ENCODE peak calls at places on chromosomes 4 and X, in nine cellular contexts. M is thyroid gland, L is pancreas, D is suprapubic skin, K is esophagus squamous epithelium, U is breast epithelium, Z is A673, S is H1, H is left ventricle myocardium inferior. E is an unnamed sample. For H3K36me3 and H3K4me1, the result is how much of the 10 kb centered on the place peaks cover.

GRCh38 chrX:5233830-5234229 is 994.8 kb downstream of the NLGN4X start:
- DNase-seq in H (no peak), M (no peak), D (no peak), L (no peak), Z (no peak), U (no peak), S (no peak), K (no peak), E (no peak)

GRCh38 chrX:22534643-22535042 is 261.9 kb downstream of the CBLL2 start:
- DNase-seq in K (no peak), M (peak), H (peak), S (no peak), D (no peak), Z (peak), U (no peak), L (no peak), E (no peak)

GRCh38 chr4:47374477-47374876 is 89.0 kb downstream of the COMMD8 start:
- DNase-seq in Z (no peak), K (no peak), D (no peak), M (no peak), S (no peak), L (no peak), U (no peak), H (no peak), E (no peak)

GRCh38 chrX:107723501-107723900 is 52.1 kb downstream of the TSC22D3 start:
- DNase-seq in S (no peak), D (no peak), Z (no peak), U (no peak), L (no peak), K (no peak), H (no peak), M (peak), E (no peak)

GRCh38 chr4:4417886-4418285 is 31.0 kb downstream of the NSG1 start:
- DNase-seq in U (peak), S (no peak), H (no peak), M (no peak), L (no peak), Z (no peak), D (no peak), K (no peak), E (no peak)

GRCh38 chr4:55912249-55912648 is 36.5 kb upstream of the CEP135 start:
- DNase-seq in D (no peak), K (no peak), U (no peak), H (no peak), S (no peak), L (no peak), Z (no peak), M (no peak), E (no peak)

GRCh38 chrX:114344756-114345155 is 239.1 kb upstream of the HTR2C start:
- DNase-seq in Z (peak), L (no peak), S (no peak), K (no peak), M (no peak), D (no peak), H (no peak), U (no peak), E (no peak)

GRCh38 chrX:10577863-10578262 is 42.5 kb downstream of the MID1 start:
- DNase-seq in U (no peak), S (no peak), D (no peak), M (no peak), L (no peak), H (no peak), K (no peak), Z (no peak), E (no peak)

GRCh38 chrX:23959781-23960180 is 52.0 kb downstream of the CXorf58 start:
- DNase-seq in U (no peak), Z (no peak), L (no peak), D (no peak), M (no peak), K (no peak), S (no peak), H (no peak), E (no peak)

GRCh38 chr4:53500552-53500951 is 90.7 kb downstream of the LNX1 start:
- DNase-seq in D (no peak), M (no peak), K (no peak), Z (no peak), L (no peak), U (no peak), S (no peak), H (no peak), E (no peak)

GRCh38 chr4:121307441-121308327 is 73.1 kb downstream of the QRFPR start:
- DNase-seq in Z (peak), L (no peak), D (no peak), H (no peak), U (no peak), S (no peak), K (no peak), M (no peak), E (no peak)

GRCh38 chrX:47723689-47724088 is 64.7 kb upstream of the UXT start:
- DNase-seq in U (no peak), Z (no peak), H (no peak), S (peak), M (peak), D (no peak), L (no peak), K (no peak), E (no peak)

GRCh38 chrX:9759340-9759739 is 6.3 kb downstream of the GPR143 start:
- DNase-seq in D (no peak), Z (no peak), U (no peak), K (no peak), H (no peak), S (no peak), M (no peak), L (no peak), E (no peak)

GRCh38 chr4:167216783-167217182 is 17.5 kb downstream of the SPOCK3 start:
- DNase-seq in S (no peak), Z (no peak), M (no peak), K (no peak), H (no peak), U (no peak), D (no peak), L (no peak), E (no peak)

GRCh38 chrX:52082578-52082977 is 13.6 kb upstream of the MAGED4B start:
- DNase-seq in K (no peak), Z (peak), D (no peak), U (no peak), S (no peak), L (no peak), M (no peak), H (no peak), E (no peak)

GRCh38 chr4:98262431-98262830 is 1.2 kb downstream of the RAP1GDS1 start:
- DNase-seq in L (no peak), S (no peak), K (no peak), D (no peak), M (no peak), H (no peak), Z (peak), U (no peak), E (no peak)

GRCh38 chrX:71636438-71637252 is 18.3 kb upstream of the CXCR3 start:
- DNase-seq in S (no peak), U (no peak), L (no peak), M (no peak), H (no peak), K (no peak), D (no peak), Z (no peak), E (no peak)

GRCh38 chrX:133307637-133308485 is 89.7 kb upstream of the TFDP3 start:
- DNase-seq in H (peak), K (no peak), U (no peak), M (peak), D (no peak), L (no peak), Z (no peak), S (no peak), E (no peak)

GRCh38 chr4:47837582-47838294 is at the start of gene CORIN:
- DNase-seq in D (peak), U (no peak), K (no peak), M (peak), Z (no peak), S (no peak), L (no peak), H (no peak), E (peak)

GRCh38 chr4:38663021-38663800 is 788 bp upstream of the KLF3 start:
- DNase-seq in M (no peak), L (no peak), K (peak), Z (no peak), S (peak), U (peak), D (peak), H (no peak), E (no peak)

GRCh38 chrX:69130448-69130847 is 34.8 kb downstream of the PJA1 start:
- DNase-seq in L (no peak), S (no peak), K (no peak), H (no peak), M (no peak), Z (peak), D (no peak), U (no peak), E (no peak)

GRCh38 chr4:1596393-1596792 is 87.7 kb downstream of the FAM53A start:
- DNase-seq in Z (no peak), D (no peak), L (peak), S (no peak), H (no peak), M (no peak), U (no peak), K (no peak), E (peak)

GRCh38 chr4:151417164-151417571 is 8.2 kb downstream of the FHIP1A start:
- DNase-seq in D (no peak), M (no peak), L (no peak), K (no peak), S (no peak), U (no peak), Z (peak), H (no peak), E (no peak)

GRCh38 chr4:148300877-148301276 is 141.3 kb downstream of the NR3C2 start:
- DNase-seq in U (no peak), D (no peak), H (no peak), L (no peak), Z (no peak), K (no peak), M (no peak), S (no peak), E (no peak)

GRCh38 chrX:1164322-1165288 is 47.8 kb downstream of the CRLF2 start:
- DNase-seq in H (no peak), S (peak), D (peak), Z (peak), K (no peak), L (no peak), M (no peak), U (peak), E (no peak)

DNA sequence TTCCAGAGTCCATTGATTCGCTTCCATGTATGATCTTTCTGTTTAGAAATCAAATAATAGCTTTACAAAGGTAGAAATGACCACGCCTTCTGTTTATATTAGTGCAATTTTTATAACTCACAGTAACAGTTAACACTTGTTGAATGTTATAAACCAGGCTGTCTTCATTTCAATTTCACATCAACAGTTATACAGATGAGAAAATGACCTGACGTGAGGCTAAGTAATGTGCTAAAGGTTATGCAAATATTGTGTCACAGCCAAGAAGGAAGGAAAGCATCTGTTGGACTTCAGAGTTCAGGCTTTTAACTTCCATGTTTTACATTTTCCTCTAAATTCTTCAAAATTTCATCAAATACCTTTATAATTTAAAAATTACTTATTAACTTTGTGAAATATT is 13.9 kb downstream of the CASP3 start:
- DNase-seq in H (no peak), S (no peak), M (no peak), Z (no peak), L (no peak), U (no peak), D (no peak), K (no peak), E (no peak)
- H3K36me3 ChIP-seq in H (half or more), S (under half), M (under half), Z (half or more), L (under half), U (under half), D (half or more), K (under half), E (under half)

DNA sequence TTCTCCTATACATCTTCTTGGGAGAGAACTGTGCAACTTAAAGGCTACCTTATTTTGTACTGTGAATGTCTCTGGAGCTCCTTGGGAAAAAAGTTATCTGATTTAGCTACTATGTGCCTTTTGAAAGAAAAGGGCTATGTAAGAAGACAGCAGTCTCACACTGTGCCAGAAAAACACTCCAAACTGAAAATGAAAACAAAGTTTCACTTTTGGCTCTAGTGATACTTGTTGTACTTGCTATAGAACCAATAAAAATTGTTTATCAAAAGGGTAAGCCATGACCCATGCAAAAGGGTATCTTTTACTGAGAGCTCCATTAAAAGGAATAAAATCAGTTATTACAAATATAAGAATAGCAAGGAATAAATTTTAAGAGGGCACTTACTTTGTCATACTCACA is 2270.0 kb downstream of the ARAP2 start:
- DNase-seq in S (no peak), H (no peak), M (no peak), K (no peak), Z (no peak), L (no peak), D (no peak), U (no peak), E (no peak)
- TF ChIP-seq CTCF in S (no peak), H (no peak), M (no peak), K (no peak), Z (no peak), L (no peak), D (no peak), U (no peak), E (no peak)

GRCh38 chr4:168841682-168842019 is 168.4 kb downstream of the CBR4 start:
- DNase-seq in H (no peak), D (no peak), S (no peak), M (no peak), Z (no peak), U (no peak), L (no peak), K (no peak), E (no peak)
- H3K4me1 ChIP-seq in H (half or more), D (half or more), S (under half), M (under half), Z (under half), U (under half), L (under half), K (half or more), E (under half)

GRCh38 chrX:80755174-80755573 is 54.5 kb downstream of the BRWD3 start:
- DNase-seq in Z (no peak), L (no peak), M (no peak), U (no peak), D (no peak), H (no peak), S (no peak), K (no peak), E (no peak)
- H3K36me3 ChIP-seq in Z (under half), L (under half), M (under half), U (under half), D (under half), H (under half), S (under half), K (under half), E (under half)

DNA sequence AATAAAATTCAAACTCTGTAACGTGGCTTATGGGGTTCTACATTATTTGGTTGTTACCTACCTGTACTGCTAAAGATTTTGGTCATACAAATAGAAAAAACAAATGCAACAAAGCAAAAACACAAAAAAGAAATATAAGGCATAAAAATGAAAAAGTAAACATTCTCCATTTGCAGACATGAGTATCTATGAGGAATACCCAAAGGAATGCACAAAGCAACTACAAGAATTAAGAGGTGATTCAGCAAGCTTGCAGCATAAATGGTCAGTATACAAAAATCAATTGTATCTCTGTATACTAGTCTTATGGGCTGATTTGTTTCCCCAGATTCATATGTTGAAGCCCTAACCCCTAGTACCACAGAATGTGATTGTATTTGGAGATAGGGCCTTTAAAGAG is 3.6 kb upstream of the PDE5A start:
- DNase-seq in H (no peak), S (no peak), Z (no peak), M (no peak), L (no peak), U (no peak), D (no peak), K (no peak), E (no peak)
- TF ChIP-seq CTCF in H (no peak), S (no peak), Z (no peak), M (no peak), L (no peak), U (no peak), D (no peak), K (no peak), E (no peak)

DNA sequence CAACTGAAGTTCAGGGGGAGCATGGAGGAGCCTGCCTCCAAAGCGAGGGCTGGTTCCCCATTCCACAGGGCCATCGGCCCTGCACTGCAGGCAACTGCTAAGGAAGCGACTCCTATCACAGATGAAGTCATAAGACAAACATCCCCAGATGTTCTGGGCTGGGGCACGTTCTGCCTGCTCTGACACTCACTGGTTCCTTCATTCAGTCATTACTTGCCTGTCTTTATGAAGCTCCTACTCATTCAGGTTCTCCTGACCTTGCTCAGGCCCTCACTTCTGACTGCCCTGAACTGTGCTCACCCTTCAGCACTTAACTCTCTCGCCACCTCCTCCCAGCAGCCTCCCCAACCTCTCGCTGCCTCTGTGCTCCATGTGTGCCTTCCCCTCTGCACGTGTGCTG is 2.5 kb upstream of the SLC2A9 start:
- DNase-seq in M (no peak), U (no peak), H (no peak), Z (no peak), S (no peak), L (no peak), K (no peak), D (peak), E (peak)
- H3K4me1 ChIP-seq in M (under half), U (under half), H (half or more), Z (under half), S (under half), L (under half), K (half or more), D (half or more), E (under half)

DNA sequence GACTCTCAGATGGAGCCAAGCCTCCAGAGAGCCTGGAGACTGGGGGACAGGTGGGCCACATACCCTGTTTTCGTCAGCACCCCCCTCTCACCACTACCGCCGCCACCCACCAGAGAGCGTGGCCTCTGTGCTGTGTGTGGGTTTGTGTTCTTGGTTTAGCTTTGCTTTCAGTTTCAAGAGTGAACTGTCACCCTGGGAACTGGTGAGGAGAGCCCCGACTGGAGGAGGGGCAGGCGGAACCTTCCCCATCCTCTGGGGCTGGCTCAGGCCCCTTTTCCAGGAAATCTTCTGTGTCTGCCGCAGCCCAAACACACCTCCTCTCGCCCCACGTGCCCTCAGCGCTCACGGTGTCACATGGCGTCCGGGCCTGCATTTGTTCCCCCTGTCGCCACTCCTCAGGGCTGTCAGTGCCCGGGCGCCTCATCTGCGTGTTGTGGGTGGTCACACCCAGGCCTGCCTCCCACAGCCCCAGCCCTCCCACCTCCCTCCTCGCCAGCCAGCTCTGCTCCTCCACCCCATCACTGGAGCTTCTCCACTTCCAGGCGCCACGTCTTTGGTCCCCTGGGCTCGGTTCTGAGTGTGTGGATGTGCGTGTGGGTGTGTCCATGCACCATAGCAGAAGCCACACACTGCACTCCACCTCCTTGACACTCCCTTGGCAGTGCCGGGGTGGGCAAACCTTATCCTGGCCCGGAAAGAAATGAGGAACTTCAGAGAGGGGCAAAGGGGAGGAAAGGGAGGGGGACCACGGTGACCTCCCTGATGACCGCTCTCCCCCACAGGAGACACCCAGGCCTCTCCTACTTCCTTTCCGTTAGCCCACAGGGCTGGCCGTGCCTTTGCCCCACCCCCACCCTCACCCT is 27.8 kb downstream of the ELF4 start:
- DNase-seq in D (no peak), M (peak), H (peak), U (no peak), Z (no peak), K (no peak), L (no peak), S (no peak), E (peak)
- H3K36me3 ChIP-seq in D (under half), M (under half), H (under half), U (under half), Z (under half), K (under half), L (under half), S (under half), E (under half)

GRCh38 chrX:139209342-139209741 is 321.2 kb upstream of the F9 start:
- DNase-seq in D (no peak), U (no peak), K (no peak), H (no peak), M (no peak), Z (no peak), L (no peak), S (no peak), E (no peak)

GRCh38 chrX:139207655-139208054 is 322.9 kb upstream of the F9 start:
- DNase-seq in Z (no peak), U (no peak), D (no peak), K (no peak), M (no peak), H (no peak), L (no peak), S (no peak), E (no peak)

GRCh38 chrX:139211568-139212182 is 318.9 kb upstream of the F9 start:
- DNase-seq in U (no peak), S (no peak), H (no peak), D (no peak), L (no peak), K (no peak), M (no peak), Z (no peak), E (no peak)

DNA sequence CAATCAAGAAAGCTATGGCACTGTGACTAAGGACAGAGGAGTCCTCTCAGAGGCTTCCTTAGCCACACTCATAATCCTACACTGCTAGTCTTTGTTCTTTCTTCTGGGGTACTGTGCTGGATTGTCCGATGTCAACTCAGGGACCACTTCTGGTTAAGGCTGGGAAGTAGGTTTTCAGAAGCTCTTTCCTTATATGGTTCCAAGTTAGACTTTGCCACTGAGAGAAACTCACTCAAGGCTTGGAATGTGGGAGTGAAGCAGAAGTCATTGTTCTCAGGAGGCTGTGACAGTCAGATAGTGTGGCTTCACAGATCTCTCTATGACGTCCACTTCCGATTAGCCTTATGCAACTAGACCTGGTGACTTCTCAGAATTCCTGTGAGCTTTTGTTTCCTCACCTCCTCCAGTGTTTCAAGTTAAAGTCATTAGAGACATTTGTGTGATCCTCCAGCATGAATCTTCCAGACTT is 317.3 kb upstream of the F9 start:
- DNase-seq in D (no peak), L (no peak), S (no peak), Z (peak), M (no peak), H (no peak), U (no peak), K (no peak), E (no peak)
- TF ChIP-seq CTCF in D (no peak), L (no peak), S (no peak), Z (no peak), M (no peak), H (no peak), U (no peak), K (no peak), E (no peak)

E was measured in upper lobe of left lung.